ENCODE peak calls at places on chromosomes 5 and 9, in ten cellular contexts. One of them, this sample, is unnamed.

GRCh38 chr5:169831331-169831730 is 149.0 kb downstream of the INSYN2B start:
- DNase-seq in lung: no peak
- DNase-seq in stimulated activated CD4-positive, alpha-beta T cell treated with anti-CD3 and anti-CD28 coated beads, Interleukin-1b, Interleukin-23, amount 100 ng/mL, for 24 hours: no peak
- DNase-seq in GDM1: no peak
- DNase-seq in mucosa of descending colon: no peak
- DNase-seq in transverse colon: no peak
- DNase-seq in tibial artery: no peak
- DNase-seq in ACHN: no peak
- DNase-seq in aorta: no peak
- DNase-seq in AG10803: peak
- DNase-seq in this sample: no peak

GRCh38 chr9:126822873-126823272 is 18.0 kb downstream of the ZBTB43 start:
- DNase-seq in lung: no peak
- DNase-seq in stimulated activated CD4-positive, alpha-beta T cell treated with anti-CD3 and anti-CD28 coated beads, Interleukin-1b, Interleukin-23, amount 100 ng/mL, for 24 hours: no peak
- DNase-seq in GDM1: no peak
- DNase-seq in mucosa of descending colon: no peak
- DNase-seq in transverse colon: no peak
- DNase-seq in tibial artery: no peak
- DNase-seq in ACHN: no peak
- DNase-seq in aorta: no peak
- DNase-seq in AG10803: no peak
- DNase-seq in this sample: no peak

GRCh38 chr5:76850543-76851140 is 828 bp downstream of the S100Z start:
- DNase-seq in lung: no peak
- DNase-seq in stimulated activated CD4-positive, alpha-beta T cell treated with anti-CD3 and anti-CD28 coated beads, Interleukin-1b, Interleukin-23, amount 100 ng/mL, for 24 hours: no peak
- DNase-seq in GDM1: no peak
- DNase-seq in mucosa of descending colon: no peak
- DNase-seq in transverse colon: no peak
- DNase-seq in tibial artery: no peak
- DNase-seq in ACHN: no peak
- DNase-seq in aorta: no peak
- DNase-seq in AG10803: no peak
- DNase-seq in this sample: no peak

GRCh38 chr5:56637321-56637920 is 177.9 kb upstream of the MAP3K1 start:
- DNase-seq in lung: no peak
- DNase-seq in stimulated activated CD4-positive, alpha-beta T cell treated with anti-CD3 and anti-CD28 coated beads, Interleukin-1b, Interleukin-23, amount 100 ng/mL, for 24 hours: no peak
- DNase-seq in GDM1: no peak
- DNase-seq in mucosa of descending colon: no peak
- DNase-seq in transverse colon: no peak
- DNase-seq in tibial artery: no peak
- DNase-seq in ACHN: peak
- DNase-seq in aorta: no peak
- DNase-seq in AG10803: no peak
- DNase-seq in this sample: no peak

GRCh38 chr5:112960316-112960715 is 16.3 kb upstream of the DCP2 start:
- DNase-seq in lung: no peak
- DNase-seq in stimulated activated CD4-positive, alpha-beta T cell treated with anti-CD3 and anti-CD28 coated beads, Interleukin-1b, Interleukin-23, amount 100 ng/mL, for 24 hours: no peak
- DNase-seq in GDM1: no peak
- DNase-seq in mucosa of descending colon: no peak
- DNase-seq in transverse colon: no peak
- DNase-seq in tibial artery: no peak
- DNase-seq in ACHN: no peak
- DNase-seq in aorta: no peak
- DNase-seq in AG10803: no peak
- DNase-seq in this sample: no peak

GRCh38 chr9:38374847-38375571 is 17.5 kb upstream of the ALDH1B1 start:
- DNase-seq in lung: no peak
- DNase-seq in stimulated activated CD4-positive, alpha-beta T cell treated with anti-CD3 and anti-CD28 coated beads, Interleukin-1b, Interleukin-23, amount 100 ng/mL, for 24 hours: no peak
- DNase-seq in GDM1: no peak
- DNase-seq in mucosa of descending colon: no peak
- DNase-seq in transverse colon: no peak
- DNase-seq in tibial artery: no peak
- DNase-seq in ACHN: no peak
- DNase-seq in aorta: no peak
- DNase-seq in AG10803: no peak
- DNase-seq in this sample: no peak

GRCh38 chr5:61030163-61030482 is 85.1 kb downstream of the NDUFAF2 start:
- DNase-seq in lung: no peak
- DNase-seq in stimulated activated CD4-positive, alpha-beta T cell treated with anti-CD3 and anti-CD28 coated beads, Interleukin-1b, Interleukin-23, amount 100 ng/mL, for 24 hours: no peak
- DNase-seq in GDM1: no peak
- DNase-seq in mucosa of descending colon: no peak
- DNase-seq in transverse colon: no peak
- DNase-seq in tibial artery: no peak
- DNase-seq in ACHN: no peak
- DNase-seq in aorta: no peak
- DNase-seq in AG10803: peak
- DNase-seq in this sample: no peak

GRCh38 chr9:22416692-22417060 is 29.9 kb upstream of the DMRTA1 start:
- DNase-seq in lung: no peak
- DNase-seq in stimulated activated CD4-positive, alpha-beta T cell treated with anti-CD3 and anti-CD28 coated beads, Interleukin-1b, Interleukin-23, amount 100 ng/mL, for 24 hours: no peak
- DNase-seq in GDM1: peak
- DNase-seq in mucosa of descending colon: no peak
- DNase-seq in transverse colon: no peak
- DNase-seq in tibial artery: no peak
- DNase-seq in ACHN: no peak
- DNase-seq in aorta: no peak
- DNase-seq in AG10803: no peak
- DNase-seq in this sample: no peak

GRCh38 chr5:93596676-93597441 is 13.8 kb downstream of the NR2F1 start:
- DNase-seq in lung: no peak
- DNase-seq in stimulated activated CD4-positive, alpha-beta T cell treated with anti-CD3 and anti-CD28 coated beads, Interleukin-1b, Interleukin-23, amount 100 ng/mL, for 24 hours: no peak
- DNase-seq in GDM1: no peak
- DNase-seq in mucosa of descending colon: peak
- DNase-seq in transverse colon: peak
- DNase-seq in tibial artery: no peak
- DNase-seq in ACHN: no peak
- DNase-seq in aorta: no peak
- DNase-seq in AG10803: no peak
- DNase-seq in this sample: no peak

GRCh38 chr5:157747173-157747758 is 3.8 kb downstream of the LSM11 start:
- DNase-seq in lung: no peak
- DNase-seq in stimulated activated CD4-positive, alpha-beta T cell treated with anti-CD3 and anti-CD28 coated beads, Interleukin-1b, Interleukin-23, amount 100 ng/mL, for 24 hours: no peak
- DNase-seq in GDM1: no peak
- DNase-seq in mucosa of descending colon: no peak
- DNase-seq in transverse colon: no peak
- DNase-seq in tibial artery: no peak
- DNase-seq in ACHN: no peak
- DNase-seq in aorta: no peak
- DNase-seq in AG10803: no peak
- DNase-seq in this sample: no peak

GRCh38 chr9:86034863-86035734 is 64.3 kb downstream of the GOLM1 start:
- DNase-seq in lung: no peak
- DNase-seq in stimulated activated CD4-positive, alpha-beta T cell treated with anti-CD3 and anti-CD28 coated beads, Interleukin-1b, Interleukin-23, amount 100 ng/mL, for 24 hours: no peak
- DNase-seq in GDM1: no peak
- DNase-seq in mucosa of descending colon: peak
- DNase-seq in transverse colon: peak
- DNase-seq in tibial artery: no peak
- DNase-seq in ACHN: peak
- DNase-seq in aorta: no peak
- DNase-seq in AG10803: peak
- DNase-seq in this sample: no peak

GRCh38 chr5:38595149-38595725 is 38.8 kb upstream of the LIFR start:
- DNase-seq in lung: no peak
- DNase-seq in stimulated activated CD4-positive, alpha-beta T cell treated with anti-CD3 and anti-CD28 coated beads, Interleukin-1b, Interleukin-23, amount 100 ng/mL, for 24 hours: no peak
- DNase-seq in GDM1: no peak
- DNase-seq in mucosa of descending colon: no peak
- DNase-seq in transverse colon: no peak
- DNase-seq in tibial artery: no peak
- DNase-seq in ACHN: no peak
- DNase-seq in aorta: no peak
- DNase-seq in AG10803: peak
- DNase-seq in this sample: no peak

GRCh38 chr5:107331882-107332281 is 338.9 kb downstream of the EFNA5 start:
- DNase-seq in lung: no peak
- DNase-seq in stimulated activated CD4-positive, alpha-beta T cell treated with anti-CD3 and anti-CD28 coated beads, Interleukin-1b, Interleukin-23, amount 100 ng/mL, for 24 hours: no peak
- DNase-seq in GDM1: no peak
- DNase-seq in mucosa of descending colon: no peak
- DNase-seq in transverse colon: no peak
- DNase-seq in tibial artery: no peak
- DNase-seq in ACHN: no peak
- DNase-seq in aorta: no peak
- DNase-seq in AG10803: no peak
- DNase-seq in this sample: no peak

GRCh38 chr9:99000480-99001395 is 57.0 kb downstream of the COL15A1 start:
- DNase-seq in lung: no peak
- DNase-seq in stimulated activated CD4-positive, alpha-beta T cell treated with anti-CD3 and anti-CD28 coated beads, Interleukin-1b, Interleukin-23, amount 100 ng/mL, for 24 hours: no peak
- DNase-seq in GDM1: peak
- DNase-seq in mucosa of descending colon: peak
- DNase-seq in transverse colon: peak
- DNase-seq in tibial artery: no peak
- DNase-seq in ACHN: peak
- DNase-seq in aorta: no peak
- DNase-seq in AG10803: peak
- DNase-seq in this sample: peak

GRCh38 chr9:84600739-84601138 is 68.8 kb upstream of the NTRK2 start:
- DNase-seq in lung: peak
- DNase-seq in stimulated activated CD4-positive, alpha-beta T cell treated with anti-CD3 and anti-CD28 coated beads, Interleukin-1b, Interleukin-23, amount 100 ng/mL, for 24 hours: no peak
- DNase-seq in GDM1: no peak
- DNase-seq in mucosa of descending colon: no peak
- DNase-seq in transverse colon: no peak
- DNase-seq in tibial artery: no peak
- DNase-seq in ACHN: no peak
- DNase-seq in aorta: no peak
- DNase-seq in AG10803: no peak
- DNase-seq in this sample: no peak

GRCh38 chr5:4625206-4625896 is 514.8 kb upstream of the ADAMTS16 start:
- DNase-seq in lung: no peak
- DNase-seq in stimulated activated CD4-positive, alpha-beta T cell treated with anti-CD3 and anti-CD28 coated beads, Interleukin-1b, Interleukin-23, amount 100 ng/mL, for 24 hours: no peak
- DNase-seq in GDM1: no peak
- DNase-seq in mucosa of descending colon: no peak
- DNase-seq in transverse colon: no peak
- DNase-seq in tibial artery: no peak
- DNase-seq in ACHN: no peak
- DNase-seq in aorta: no peak
- DNase-seq in AG10803: no peak
- DNase-seq in this sample: no peak

GRCh38 chr5:199821-200645 is 8.7 kb downstream of the LRRC14B start:
- DNase-seq in lung: no peak
- DNase-seq in stimulated activated CD4-positive, alpha-beta T cell treated with anti-CD3 and anti-CD28 coated beads, Interleukin-1b, Interleukin-23, amount 100 ng/mL, for 24 hours: no peak
- DNase-seq in GDM1: no peak
- DNase-seq in mucosa of descending colon: no peak
- DNase-seq in transverse colon: no peak
- DNase-seq in tibial artery: no peak
- DNase-seq in ACHN: no peak
- DNase-seq in aorta: peak
- DNase-seq in AG10803: no peak
- DNase-seq in this sample: no peak

GRCh38 chr9:130599625-130600024 is 20.2 kb downstream of the FUBP3 start:
- DNase-seq in lung: no peak
- DNase-seq in stimulated activated CD4-positive, alpha-beta T cell treated with anti-CD3 and anti-CD28 coated beads, Interleukin-1b, Interleukin-23, amount 100 ng/mL, for 24 hours: no peak
- DNase-seq in GDM1: no peak
- DNase-seq in mucosa of descending colon: no peak
- DNase-seq in transverse colon: no peak
- DNase-seq in tibial artery: no peak
- DNase-seq in ACHN: no peak
- DNase-seq in aorta: no peak
- DNase-seq in AG10803: no peak
- DNase-seq in this sample: no peak

GRCh38 chr9:115226152-115226551 is 108.2 kb upstream of the TNC start:
- DNase-seq in lung: no peak
- DNase-seq in stimulated activated CD4-positive, alpha-beta T cell treated with anti-CD3 and anti-CD28 coated beads, Interleukin-1b, Interleukin-23, amount 100 ng/mL, for 24 hours: no peak
- DNase-seq in GDM1: no peak
- DNase-seq in mucosa of descending colon: no peak
- DNase-seq in transverse colon: no peak
- DNase-seq in tibial artery: no peak
- DNase-seq in ACHN: no peak
- DNase-seq in aorta: no peak
- DNase-seq in AG10803: no peak
- DNase-seq in this sample: no peak

GRCh38 chr9:73667749-73668148 is 516.1 kb downstream of the ANXA1 start:
- DNase-seq in lung: no peak
- DNase-seq in stimulated activated CD4-positive, alpha-beta T cell treated with anti-CD3 and anti-CD28 coated beads, Interleukin-1b, Interleukin-23, amount 100 ng/mL, for 24 hours: no peak
- DNase-seq in GDM1: no peak
- DNase-seq in mucosa of descending colon: no peak
- DNase-seq in transverse colon: no peak
- DNase-seq in tibial artery: no peak
- DNase-seq in ACHN: no peak
- DNase-seq in aorta: no peak
- DNase-seq in AG10803: peak
- DNase-seq in this sample: no peak

GRCh38 chr9:93090091-93090655 is 5.8 kb upstream of the CARD19 start:
- DNase-seq in lung: no peak
- DNase-seq in stimulated activated CD4-positive, alpha-beta T cell treated with anti-CD3 and anti-CD28 coated beads, Interleukin-1b, Interleukin-23, amount 100 ng/mL, for 24 hours: no peak
- DNase-seq in GDM1: no peak
- DNase-seq in mucosa of descending colon: peak
- DNase-seq in transverse colon: no peak
- DNase-seq in tibial artery: no peak
- DNase-seq in ACHN: no peak
- DNase-seq in aorta: peak
- DNase-seq in AG10803: no peak
- DNase-seq in this sample: no peak

GRCh38 chr5:17241635-17242034 is 24.2 kb downstream of the BASP1 start:
- DNase-seq in lung: no peak
- DNase-seq in stimulated activated CD4-positive, alpha-beta T cell treated with anti-CD3 and anti-CD28 coated beads, Interleukin-1b, Interleukin-23, amount 100 ng/mL, for 24 hours: no peak
- DNase-seq in GDM1: no peak
- DNase-seq in mucosa of descending colon: no peak
- DNase-seq in transverse colon: no peak
- DNase-seq in tibial artery: no peak
- DNase-seq in ACHN: no peak
- DNase-seq in aorta: no peak
- DNase-seq in AG10803: no peak
- DNase-seq in this sample: no peak

GRCh38 chr9:10112798-10113197 is 500.0 kb downstream of the PTPRD start:
- DNase-seq in lung: no peak
- DNase-seq in stimulated activated CD4-positive, alpha-beta T cell treated with anti-CD3 and anti-CD28 coated beads, Interleukin-1b, Interleukin-23, amount 100 ng/mL, for 24 hours: no peak
- DNase-seq in GDM1: no peak
- DNase-seq in mucosa of descending colon: no peak
- DNase-seq in transverse colon: no peak
- DNase-seq in tibial artery: no peak
- DNase-seq in ACHN: no peak
- DNase-seq in aorta: no peak
- DNase-seq in AG10803: no peak
- DNase-seq in this sample: no peak

GRCh38 chr9:120443489-120443888 is 136.5 kb downstream of the CDK5RAP2 start:
- DNase-seq in lung: no peak
- DNase-seq in stimulated activated CD4-positive, alpha-beta T cell treated with anti-CD3 and anti-CD28 coated beads, Interleukin-1b, Interleukin-23, amount 100 ng/mL, for 24 hours: no peak
- DNase-seq in GDM1: no peak
- DNase-seq in mucosa of descending colon: no peak
- DNase-seq in transverse colon: no peak
- DNase-seq in tibial artery: no peak
- DNase-seq in ACHN: no peak
- DNase-seq in aorta: no peak
- DNase-seq in AG10803: peak
- DNase-seq in this sample: no peak

GRCh38 chr9:116928884-116929283 is 241.8 kb downstream of the TRIM32 start:
- DNase-seq in lung: no peak
- DNase-seq in stimulated activated CD4-positive, alpha-beta T cell treated with anti-CD3 and anti-CD28 coated beads, Interleukin-1b, Interleukin-23, amount 100 ng/mL, for 24 hours: no peak
- DNase-seq in GDM1: no peak
- DNase-seq in mucosa of descending colon: no peak
- DNase-seq in transverse colon: no peak
- DNase-seq in tibial artery: no peak
- DNase-seq in ACHN: peak
- DNase-seq in aorta: no peak
- DNase-seq in AG10803: no peak
- DNase-seq in this sample: no peak

GRCh38 chr9:38720083-38720755 is at the start of gene FAM240B:
- DNase-seq in lung: no peak
- DNase-seq in stimulated activated CD4-positive, alpha-beta T cell treated with anti-CD3 and anti-CD28 coated beads, Interleukin-1b, Interleukin-23, amount 100 ng/mL, for 24 hours: no peak
- DNase-seq in GDM1: no peak
- DNase-seq in mucosa of descending colon: no peak
- DNase-seq in transverse colon: no peak
- DNase-seq in tibial artery: no peak
- DNase-seq in ACHN: no peak
- DNase-seq in aorta: no peak
- DNase-seq in AG10803: no peak
- DNase-seq in this sample: no peak

GRCh38 chr9:127215266-127216209 is 49.0 kb upstream of the GARNL3 start:
- DNase-seq in lung: no peak
- DNase-seq in stimulated activated CD4-positive, alpha-beta T cell treated with anti-CD3 and anti-CD28 coated beads, Interleukin-1b, Interleukin-23, amount 100 ng/mL, for 24 hours: no peak
- DNase-seq in GDM1: no peak
- DNase-seq in mucosa of descending colon: no peak
- DNase-seq in transverse colon: no peak
- DNase-seq in tibial artery: no peak
- DNase-seq in ACHN: no peak
- DNase-seq in aorta: peak
- DNase-seq in AG10803: no peak
- DNase-seq in this sample: no peak

GRCh38 chr5:169128679-169129078 is 172.3 kb downstream of the SLIT3 start:
- DNase-seq in lung: no peak
- DNase-seq in stimulated activated CD4-positive, alpha-beta T cell treated with anti-CD3 and anti-CD28 coated beads, Interleukin-1b, Interleukin-23, amount 100 ng/mL, for 24 hours: no peak
- DNase-seq in GDM1: no peak
- DNase-seq in mucosa of descending colon: no peak
- DNase-seq in transverse colon: no peak
- DNase-seq in tibial artery: no peak
- DNase-seq in ACHN: no peak
- DNase-seq in aorta: no peak
- DNase-seq in AG10803: no peak
- DNase-seq in this sample: no peak

This sample was measured in ureter.